ENCODE peak calls at places on chromosomes 5 and 9, in five cellular contexts. J is HFFc6, P is neural progenitor cell, Z is BE2C, K is A549. S is an unnamed sample.

GRCh38 chr5:123610665-123611406 is 98.9 kb downstream of the CSNK1G3 start:
- DNase-seq in J (peak; percentile 62), P (peak; percentile 59), Z (peak; percentile 38), K (peak; percentile 68), S (no peak)

GRCh38 chr9:93894691-93895079 is 60.5 kb downstream of the BARX1 start:
- DNase-seq in J (no peak), P (no peak), Z (no peak), K (no peak), S (no peak)

GRCh38 chr5:128318691-128319090 is 219.4 kb downstream of the FBN2 start:
- DNase-seq in J (no peak), P (no peak), Z (no peak), K (no peak), S (no peak)

GRCh38 chr9:125415583-125416443 is 154.2 kb downstream of the GAPVD1 start:
- DNase-seq in J (no peak), P (no peak), Z (no peak), K (no peak), S (no peak)

GRCh38 chr9:76650692-76651091 is 113.5 kb upstream of the PCA3 start:
- DNase-seq in J (no peak), P (no peak), Z (no peak), K (no peak), S (no peak)

GRCh38 chr9:69412741-69413150 is 87.7 kb downstream of the ENTREP1 start:
- DNase-seq in J (peak; percentile 59), P (peak; percentile 84), Z (peak; percentile 82), K (peak; percentile 62), S (peak; percentile 76)

GRCh38 chr5:159017787-159018186 is 81.9 kb downstream of the EBF1 start:
- DNase-seq in J (no peak), P (no peak), Z (peak; percentile 78), K (peak; percentile 47), S (no peak)

GRCh38 chr5:63128018-63128417 is 549.4 kb downstream of the LRRC70 start:
- DNase-seq in J (no peak), P (no peak), Z (no peak), K (no peak), S (no peak)

GRCh38 chr9:115261656-115262081 is 143.7 kb upstream of the TNC start:
- DNase-seq in J (peak; percentile 48), P (no peak), Z (no peak), K (peak; percentile 57), S (no peak)

GRCh38 chr5:71821029-71821428 is 102.0 kb downstream of the CARTPT start:
- DNase-seq in J (no peak), P (no peak), Z (no peak), K (no peak), S (no peak)

GRCh38 chr5:149345892-149346222 is 558 bp downstream of the GRPEL2 start:
- DNase-seq in J (no peak), P (peak; percentile 31), Z (no peak), K (peak; percentile 23), S (no peak)

GRCh38 chr5:168575391-168576372 is 3.5 kb downstream of the PANK3 start:
- DNase-seq in J (no peak), P (no peak), Z (no peak), K (no peak), S (no peak)

GRCh38 chr9:94912700-94913249 is 186.3 kb downstream of the AOPEP start:
- DNase-seq in J (peak; percentile 82), P (peak; percentile 27), Z (no peak), K (peak; percentile 93), S (no peak)

GRCh38 chr5:42590566-42590965 is 166.1 kb upstream of the CCDC152 start:
- DNase-seq in J (no peak), P (no peak), Z (no peak), K (no peak), S (no peak)

GRCh38 chr5:111511174-111512025 is 935 bp downstream of the STARD4 start:
- DNase-seq in J (peak; percentile 17), P (no peak), Z (no peak), K (no peak), S (no peak)

GRCh38 chr5:39273314-39273954 is 54.1 kb upstream of the FYB1 start:
- DNase-seq in J (no peak), P (no peak), Z (no peak), K (no peak), S (no peak)

GRCh38 chr9:21994526-21994995 is at the start of gene CDKN2B-AS1:
- DNase-seq in J (peak; percentile 58), P (peak; percentile 55), Z (peak; percentile 93), K (no peak), S (peak; percentile 46)

GRCh38 chr5:98839469-98840383 is 66.3 kb downstream of the RGMB start:
- DNase-seq in J (no peak), P (no peak), Z (peak; percentile 40), K (peak; percentile 26), S (no peak)

GRCh38 chr9:113154471-113154870 is 3.7 kb downstream of the SLC31A2 start:
- DNase-seq in J (peak; percentile 56), P (no peak), Z (no peak), K (no peak), S (no peak)

GRCh38 chr9:133359420-133360175 is 3.2 kb downstream of the SURF2 start:
- DNase-seq in J (no peak), P (peak; percentile 66), Z (peak; percentile 84), K (no peak), S (peak; percentile 69)
- TF ChIP-seq CTCF in J (peak; percentile 56), P (peak; percentile 52), Z (peak; percentile 87), K (peak; percentile 2), S (no peak)

DNA sequence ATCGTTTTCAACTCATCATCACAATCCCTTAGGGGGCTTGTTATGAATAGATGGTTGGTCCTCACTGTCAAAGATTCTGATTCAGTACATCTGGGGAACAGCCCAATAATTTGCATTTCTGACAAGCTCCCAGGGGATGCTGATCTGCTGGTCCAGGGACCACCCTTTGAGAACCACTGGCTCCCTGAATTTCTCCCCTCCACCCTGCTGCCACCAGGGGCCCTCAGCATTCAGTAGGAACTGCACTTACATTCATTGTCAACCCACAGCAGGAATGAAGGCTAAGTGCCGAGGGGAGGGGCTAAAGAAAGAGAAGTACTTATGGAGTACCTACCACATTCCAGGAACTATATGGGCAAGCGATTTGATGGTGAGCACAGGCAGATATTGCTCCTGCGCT is 85.9 kb downstream of the BOD1 start:
- DNase-seq in J (no peak), P (peak; percentile 30), Z (peak; percentile 22), K (peak; percentile 22), S (no peak)
- TF ChIP-seq CTCF in J (peak; percentile 49), P (peak; percentile 24), Z (peak; percentile 41), K (no peak), S (no peak)

GRCh38 chr5:94618493-94619328 is at the start of the genes KIAA0825 and SLF1:
- DNase-seq in J (peak; percentile 87), P (peak; percentile 94), Z (peak; percentile 92), K (peak; percentile 87), S (peak; percentile 91)

GRCh38 chr5:94618029-94618492 is 343 bp downstream of the KIAA0825 start:
- DNase-seq in J (peak; percentile 74), P (peak; percentile 58), Z (peak; percentile 35), K (peak; percentile 72), S (no peak)

GRCh38 chr5:94615843-94616242 is 2.6 kb downstream of the KIAA0825 start:
- DNase-seq in J (no peak), P (no peak), Z (no peak), K (no peak), S (no peak)

GRCh38 chr5:94614156-94614805 is 4.1 kb downstream of the KIAA0825 start:
- DNase-seq in J (no peak), P (no peak), Z (no peak), K (no peak), S (no peak)

GRCh38 chr5:94613583-94613982 is 4.8 kb downstream of the KIAA0825 start:
- DNase-seq in J (no peak), P (peak; percentile 54), Z (peak; percentile 18), K (peak; percentile 43), S (no peak)
- TF ChIP-seq CTCF in J (peak; percentile 71), P (peak; percentile 49), Z (peak; percentile 57), K (peak; percentile 31), S (peak; percentile 23)

GRCh38 chr9:134663753-134664415 is 22.3 kb downstream of the COL5A1 start:
- DNase-seq in J (no peak), P (no peak), Z (no peak), K (no peak), S (no peak)
- TF ChIP-seq CTCF in J (peak; percentile 75), P (peak; percentile 19), Z (peak; percentile 29), K (peak; percentile 13), S (no peak)

DNA sequence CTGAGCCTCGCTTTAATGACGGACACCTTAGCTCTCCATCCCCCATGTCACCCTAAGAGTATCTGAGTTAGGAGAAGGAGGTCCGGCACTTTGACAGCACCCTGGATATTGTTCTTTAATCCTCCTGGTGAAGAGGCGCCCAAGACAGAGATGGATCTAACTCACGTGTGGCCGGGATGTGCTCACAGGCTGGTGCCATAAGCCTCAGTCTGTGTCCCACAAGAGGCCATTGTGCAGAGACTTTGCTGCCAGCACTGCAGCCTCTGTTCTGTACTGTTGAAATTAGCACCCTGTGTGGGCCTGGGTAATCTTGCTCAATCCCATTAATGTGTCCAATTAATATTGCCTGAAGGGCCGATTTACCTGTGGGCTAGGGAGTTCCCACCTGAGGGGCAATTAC is 37.7 kb downstream of the NXNL2 start:
- DNase-seq in J (no peak), P (no peak), Z (no peak), K (no peak), S (no peak)
- TF ChIP-seq CTCF in J (no peak), P (no peak), Z (no peak), K (no peak), S (no peak)

DNA sequence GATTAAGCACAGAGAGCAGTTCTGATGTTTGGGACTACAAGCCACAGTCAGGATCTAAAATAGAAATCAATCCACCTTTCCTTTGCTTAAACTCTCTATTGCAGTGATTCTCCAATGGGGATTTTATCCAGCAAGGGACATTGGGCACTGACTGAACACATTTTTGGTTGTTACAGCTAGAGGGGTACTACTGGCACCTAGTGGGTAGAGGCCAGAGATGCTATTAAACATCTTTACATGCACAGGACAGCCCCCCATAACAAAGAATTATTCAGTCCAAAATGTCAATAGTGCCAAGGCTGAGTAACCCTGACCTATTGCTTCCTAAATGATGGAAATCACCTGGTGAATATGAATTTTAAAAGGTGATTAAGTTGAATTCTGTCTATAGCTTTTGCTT is 12.0 kb downstream of the ZNF622 start:
- DNase-seq in J (no peak), P (peak; percentile 28), Z (peak; percentile 49), K (no peak), S (no peak)
- TF ChIP-seq CTCF in J (no peak), P (peak; percentile 43), Z (peak; percentile 79), K (no peak), S (no peak)

DNA sequence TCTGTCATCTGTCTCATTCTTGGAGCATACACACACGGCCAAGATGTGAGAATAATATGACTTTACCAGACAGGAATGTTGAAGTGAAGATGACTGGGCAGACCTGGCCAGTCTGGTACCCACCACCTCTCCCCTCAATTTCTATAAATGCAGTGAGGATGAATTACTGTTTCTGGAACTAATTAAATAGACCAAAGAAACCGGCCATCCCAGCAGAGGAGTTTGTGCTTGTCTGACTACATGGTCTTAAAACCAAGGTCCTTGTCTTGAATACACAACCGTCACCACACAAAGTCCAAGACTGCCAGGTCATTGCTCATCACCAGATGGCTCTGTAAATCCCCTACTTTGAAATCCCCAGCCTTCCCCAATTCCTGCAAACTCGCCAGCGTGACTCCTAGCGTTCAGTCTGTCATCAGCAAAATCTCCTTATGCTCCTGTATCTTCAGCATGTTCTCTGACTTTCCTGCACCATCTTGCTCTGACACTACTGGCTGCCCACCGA is 147.2 kb downstream of the PDE4D start:
- DNase-seq in J (peak; percentile 62), P (no peak), Z (no peak), K (peak; percentile 94), S (no peak)
- TF ChIP-seq CTCF in J (no peak), P (no peak), Z (no peak), K (peak; percentile 44), S (no peak)

S was measured in glutamatergic neuron.